ENCODE peak calls at places on chromosomes 7 and 10, in five cellular contexts. Q is B cell, G is H9, T is Peyer's patch, D is HL-60. P is an unnamed sample.

GRCh38 chr10:99394256-99394655 is 36.2 kb downstream of the GOT1 start:
- DNase-seq in G (no peak), T (no peak), Q (no peak), D (no peak), P (no peak)

GRCh38 chr7:17646181-17646956 is 293.9 kb downstream of the SNX13 start:
- DNase-seq in D (no peak), T (no peak), G (no peak), Q (no peak), P (no peak)

GRCh38 chr7:98107313-98107691 is 640 bp downstream of the LMTK2 start:
- DNase-seq in D (no peak), Q (no peak), T (no peak), G (no peak), P (peak; percentile 44)

GRCh38 chr7:50164552-50165220 is 71.6 kb upstream of the ZPBP start:
- DNase-seq in Q (no peak), G (no peak), D (no peak), T (no peak), P (no peak)

GRCh38 chr10:129861776-129862530 is 102.1 kb downstream of the EBF3 start:
- DNase-seq in T (no peak), Q (no peak), D (no peak), G (no peak), P (no peak)

GRCh38 chr10:100811261-100811660 is 65.9 kb downstream of the PAX2 start:
- DNase-seq in T (no peak), Q (no peak), G (no peak), D (no peak), P (no peak)

GRCh38 chr7:76230214-76230613 is 28.5 kb downstream of the SRRM3 start:
- DNase-seq in D (no peak), T (no peak), G (no peak), Q (no peak), P (no peak)

GRCh38 chr7:150962743-150963399 is 15.2 kb downstream of the KCNH2 start:
- DNase-seq in G (peak; percentile 82), T (peak; percentile 38), D (no peak), Q (no peak), P (peak; percentile 75)

GRCh38 chr10:116431598-116431997 is 4.0 kb downstream of the PNLIPRP3 start:
- DNase-seq in G (no peak), T (no peak), Q (no peak), D (no peak), P (no peak)

GRCh38 chr10:7107287-7107686 is 303.5 kb downstream of the SFMBT2 start:
- DNase-seq in G (no peak), D (no peak), Q (no peak), T (no peak), P (no peak)

GRCh38 chr10:76086571-76087260 is 655.3 kb downstream of the LRMDA start:
- DNase-seq in Q (no peak), G (peak; percentile 68), D (no peak), T (no peak), P (peak; percentile 15)

GRCh38 chr7:94289071-94289470 is 105.6 kb upstream of the COL1A2 start:
- DNase-seq in G (peak; percentile 84), T (no peak), D (no peak), Q (no peak), P (peak; percentile 64)

GRCh38 chr10:72879245-72879644 is 14.3 kb upstream of the OIT3 start:
- DNase-seq in G (no peak), Q (no peak), T (no peak), D (no peak), P (no peak)

GRCh38 chr10:80136134-80136571 is 3.6 kb downstream of the PLAC9 start:
- DNase-seq in Q (no peak), T (peak; percentile 23), D (no peak), G (no peak), P (no peak)

GRCh38 chr10:16505168-16505567 is 16.5 kb downstream of the C1QL3 start:
- DNase-seq in G (no peak), Q (no peak), D (no peak), T (no peak), P (no peak)

GRCh38 chr7:3592438-3593134 is 291.5 kb downstream of the SDK1 start:
- DNase-seq in Q (no peak), G (no peak), T (no peak), D (no peak), P (no peak)

GRCh38 chr10:11444531-11445228 is 166.8 kb downstream of the USP6NL start:
- DNase-seq in Q (no peak), G (peak; percentile 29), T (no peak), D (no peak), P (no peak)

GRCh38 chr7:38070718-38071117 is 107.3 kb upstream of the STARD3NL start:
- DNase-seq in D (no peak), Q (no peak), G (peak; percentile 45), T (no peak), P (no peak)
- TF ChIP-seq CTCF in D (no peak), Q (no peak), G (peak; percentile 65), T (peak; percentile 43), P (peak; percentile 38)

GRCh38 chr10:47361293-47361692 is 13.1 kb downstream of the RBP3 start:
- DNase-seq in G (peak; percentile 84), Q (no peak), T (no peak), D (no peak), P (peak; percentile 74)
- TF ChIP-seq CTCF in G (peak; percentile 98), Q (no peak), T (peak; percentile 59), D (peak; percentile 51), P (peak; percentile 85)

DNA sequence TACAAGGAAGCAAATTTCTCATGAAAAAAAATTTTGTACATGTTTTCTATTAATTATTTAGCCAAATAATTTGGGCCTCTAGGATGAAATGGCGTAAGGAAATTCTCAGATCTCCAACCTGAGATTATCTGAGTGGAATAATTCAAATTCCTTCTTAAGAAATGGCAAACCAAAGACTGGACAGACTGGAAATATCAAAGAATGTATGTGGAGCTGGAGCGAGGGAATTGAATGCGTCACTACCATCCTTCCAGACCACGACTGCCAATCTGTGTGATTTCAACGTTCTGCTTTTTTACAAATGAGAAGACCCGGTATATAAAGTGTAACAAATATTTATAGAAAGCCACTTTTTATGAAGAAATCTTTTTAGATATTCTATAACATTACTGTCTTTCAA is 12.4 kb upstream of the BLNK start:
- DNase-seq in Q (no peak), G (no peak), D (no peak), T (no peak), P (no peak)
- TF ChIP-seq CTCF in Q (no peak), G (no peak), D (no peak), T (no peak), P (no peak)

GRCh38 chr7:131106681-131107342 is 220.9 kb upstream of the MKLN1 start:
- DNase-seq in T (peak; percentile 51), Q (peak; percentile 62), G (peak; percentile 44), D (no peak), P (peak; percentile 30)
- TF ChIP-seq CTCF in T (no peak), Q (no peak), G (no peak), D (no peak), P (no peak)

GRCh38 chr7:34317039-34317438 is 341.0 kb upstream of the NPSR1 start:
- DNase-seq in Q (no peak), T (no peak), G (no peak), D (no peak), P (no peak)

GRCh38 chr7:34320412-34320811 is 337.6 kb upstream of the NPSR1 start:
- DNase-seq in G (no peak), D (no peak), Q (no peak), T (no peak), P (no peak)

GRCh38 chr7:34322841-34323240 is 335.2 kb upstream of the NPSR1 start:
- DNase-seq in D (no peak), G (no peak), T (no peak), Q (no peak), P (no peak)

DNA sequence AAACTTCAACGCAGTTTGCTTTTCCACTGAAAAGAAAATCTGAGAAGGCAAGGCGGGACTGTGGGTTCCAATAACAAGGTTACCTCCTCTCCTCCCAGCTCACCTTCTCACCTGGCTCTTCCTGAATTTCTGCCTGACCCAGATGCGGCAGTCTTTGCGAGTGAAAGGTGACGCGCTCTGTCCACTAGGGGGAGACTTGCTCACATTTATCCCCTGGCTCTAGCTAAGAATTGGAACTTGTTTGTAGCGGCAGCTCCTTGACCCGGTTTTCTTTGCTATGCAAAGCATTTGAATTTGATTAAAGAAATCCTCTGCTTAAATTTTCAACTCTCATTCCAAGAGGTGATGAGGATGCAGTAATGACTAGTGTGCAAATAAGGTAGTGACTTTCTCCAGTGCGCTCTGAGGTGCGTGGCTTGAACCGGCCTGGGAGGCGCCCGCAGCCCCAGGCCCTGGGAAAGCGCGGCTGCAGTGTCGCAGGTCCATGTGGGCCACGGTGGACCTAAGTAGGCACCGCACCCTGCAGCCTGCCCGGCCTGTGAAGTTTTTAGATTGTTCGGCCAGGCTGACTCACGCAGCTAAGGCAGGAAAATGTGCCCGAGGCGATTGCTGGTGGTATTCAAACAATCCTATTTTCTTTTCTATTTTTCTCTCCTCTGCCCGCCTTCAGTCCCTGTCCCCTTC is 336.9 kb upstream of the NPSR1 start:
- DNase-seq in D (peak; percentile 1), T (no peak), Q (no peak), G (peak; percentile 84), P (peak; percentile 67)
- TF ChIP-seq CTCF in D (peak; percentile 59), T (peak; percentile 49), Q (peak; percentile 77), G (peak; percentile 96), P (peak; percentile 94)

DNA sequence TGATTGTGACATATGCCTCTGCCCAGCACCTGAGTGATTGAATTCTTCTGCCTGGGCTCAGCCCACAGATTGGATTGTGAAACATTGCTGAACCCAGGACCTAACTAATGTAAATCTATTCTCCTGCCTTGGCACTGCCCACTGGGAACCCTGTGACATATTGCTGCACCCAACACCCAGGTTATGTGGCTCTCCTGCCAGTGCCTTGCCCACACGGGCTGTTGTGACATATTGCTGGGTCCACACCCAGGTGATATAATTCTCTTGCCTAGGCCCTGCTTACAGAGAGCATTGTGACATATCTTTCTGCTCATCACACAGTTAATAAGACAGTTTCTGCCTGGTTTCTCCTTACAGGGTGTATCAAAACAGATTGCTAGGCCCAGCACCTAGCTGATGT is 50.8 kb upstream of the ZNF680 start:
- DNase-seq in D (no peak), T (no peak), Q (no peak), G (no peak), P (no peak)
- TF ChIP-seq CTCF in D (no peak), T (no peak), Q (no peak), G (no peak), P (no peak)

GRCh38 chr7:134726581-134726980 is 52.9 kb upstream of the CALD1 start:
- DNase-seq in G (no peak), Q (no peak), D (no peak), T (no peak), P (no peak)

GRCh38 chr7:134727711-134728110 is 51.7 kb upstream of the CALD1 start:
- DNase-seq in D (no peak), G (no peak), Q (no peak), T (no peak), P (no peak)

GRCh38 chr7:134723904-134724303 is 55.5 kb upstream of the CALD1 start:
- DNase-seq in T (no peak), G (no peak), Q (no peak), D (no peak), P (no peak)

GRCh38 chr7:134722786-134723322 is 56.6 kb upstream of the CALD1 start:
- DNase-seq in T (no peak), G (no peak), Q (no peak), D (peak; percentile 20), P (no peak)

DNA sequence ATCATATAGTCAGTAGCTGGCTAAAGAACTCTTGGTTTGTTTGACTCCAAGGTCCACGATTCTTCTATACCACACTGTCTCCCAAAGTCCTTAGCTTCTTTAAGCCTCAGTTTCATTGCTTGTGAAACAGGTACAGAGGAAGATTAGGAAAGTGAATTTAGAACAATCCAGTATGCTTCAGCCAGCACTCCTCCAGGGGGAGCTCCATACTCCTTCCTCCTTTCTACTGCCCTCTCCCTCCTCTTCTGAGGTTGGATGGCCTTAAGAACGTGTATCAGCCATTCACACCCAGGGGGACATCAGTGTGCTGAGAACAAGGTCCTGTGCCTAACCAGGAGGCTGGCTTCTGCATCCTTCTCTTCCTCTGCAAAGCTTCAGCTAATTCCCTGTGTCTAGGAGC is 54.8 kb upstream of the CALD1 start:
- DNase-seq in D (no peak), Q (no peak), G (peak; percentile 66), T (no peak), P (no peak)
- TF ChIP-seq CTCF in D (peak; percentile 31), Q (no peak), G (peak; percentile 80), T (no peak), P (peak; percentile 27)